ENCODE peak calls at places on chromosome 12, in four cellular contexts. U, S, K and V are unnamed samples.

GRCh38 chr12:15550778-15551177 is 228.5 kb downstream of the PTPRO start:
- DNase-seq in U (no peak), S (no peak), K (no peak), V (no peak)

GRCh38 chr12:52521581-52522266 is 1.5 kb upstream of the KRT5 start:
- DNase-seq in U (no peak), S (no peak), K (no peak), V (no peak)

GRCh38 chr12:38124247-38125012 is 192.1 kb upstream of the ALG10B start:
- DNase-seq in U (no peak), S (no peak), K (peak), V (no peak)

GRCh38 chr12:4809449-4810218 is 89.4 kb downstream of the GALNT8 start:
- DNase-seq in U (peak), S (no peak), K (no peak), V (no peak)

GRCh38 chr12:106773286-106773685 is 1.2 kb upstream of the RIC8B start:
- DNase-seq in U (no peak), S (no peak), K (peak), V (no peak)

GRCh38 chr12:123483602-123484273 is 25.8 kb downstream of the SNRNP35 start:
- DNase-seq in U (peak), S (no peak), K (no peak), V (peak)

GRCh38 chr12:54993181-54993835 is 8.7 kb upstream of the TESPA1 start:
- DNase-seq in U (peak), S (no peak), K (peak), V (peak)

GRCh38 chr12:8045952-8046944 is 13.7 kb downstream of the FOXJ2 start:
- DNase-seq in U (peak), S (peak), K (peak), V (peak)

GRCh38 chr12:116247377-116247776 is 30.1 kb downstream of the MED13L start:
- DNase-seq in U (no peak), S (no peak), K (no peak), V (no peak)

GRCh38 chr12:124768462-124769165 is 95.0 kb downstream of the SCARB1 start:
- DNase-seq in U (no peak), S (no peak), K (no peak), V (no peak)

GRCh38 chr12:126784328-126784921 is 1482.5 kb upstream of the TMEM132C start:
- DNase-seq in U (peak), S (peak), K (peak), V (peak)

DNA sequence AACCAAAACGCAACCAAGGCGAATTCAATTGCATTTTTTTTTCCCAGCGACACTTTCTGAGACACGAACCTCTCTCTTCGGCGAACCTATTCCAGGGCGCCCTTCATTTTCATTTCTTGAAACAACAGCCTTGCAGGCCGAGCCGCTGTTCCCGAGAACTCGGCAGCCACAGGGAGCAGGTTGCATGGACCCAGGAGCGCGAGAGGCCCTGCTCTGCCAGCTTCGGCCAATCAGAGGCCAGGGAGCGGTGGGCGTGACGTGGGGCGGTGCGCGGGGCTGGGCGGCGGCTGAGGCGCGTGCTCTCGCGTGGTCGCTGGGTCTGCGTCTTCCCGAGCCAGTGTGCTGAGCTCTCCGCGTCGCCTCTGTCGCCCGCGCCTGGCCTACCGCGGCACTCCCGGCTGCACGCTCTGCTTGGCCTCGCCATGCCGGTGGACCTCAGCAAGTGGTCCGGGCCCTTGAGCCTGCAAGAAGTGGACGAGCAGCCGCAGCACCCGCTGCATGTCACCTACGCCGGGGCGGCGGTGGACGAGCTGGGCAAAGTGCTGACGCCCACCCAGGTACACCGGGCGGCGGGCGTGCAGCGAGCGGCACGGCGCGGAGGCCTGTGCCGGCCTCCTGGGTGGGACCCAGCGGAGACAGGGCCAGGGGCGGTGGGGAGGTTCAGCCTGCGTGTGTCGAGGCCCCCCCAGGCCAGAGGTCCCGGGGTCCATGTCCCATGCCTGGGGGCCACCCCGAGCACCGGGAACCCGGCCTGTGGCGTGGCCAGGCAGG is at the start of gene PEBP1:
- DNase-seq in U (peak), S (peak), K (peak), V (peak)
- TF ChIP-seq CTCF in U (no peak), S (no peak), K (no peak), V (no peak)

DNA sequence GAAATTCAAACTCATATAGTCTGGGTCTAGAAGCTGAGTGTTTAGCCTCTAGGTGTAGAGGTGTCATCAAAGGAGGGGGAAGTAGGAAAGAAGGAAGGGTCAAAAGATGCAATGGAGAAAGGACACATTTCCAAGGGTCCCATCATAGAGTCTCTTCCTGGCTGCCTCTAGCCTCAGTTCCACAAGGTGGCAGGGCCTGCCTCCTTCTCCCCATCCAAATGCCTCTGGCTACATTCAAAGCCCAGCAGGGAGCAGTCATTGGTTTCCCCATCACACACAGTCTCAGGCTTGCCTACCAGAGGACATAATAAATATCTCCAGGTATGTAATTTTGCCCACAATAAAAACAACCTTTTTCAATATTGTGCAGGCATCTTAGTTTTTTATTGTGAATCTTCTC is 2.1 kb upstream of the CCT2 start:
- DNase-seq in U (no peak), S (no peak), K (peak), V (peak)
- TF ChIP-seq CTCF in U (no peak), S (no peak), K (no peak), V (peak)

GRCh38 chr12:91178139-91178561 is 4.5 kb downstream of the DCN start:
- DNase-seq in U (no peak), S (no peak), K (no peak), V (no peak)
- TF ChIP-seq CTCF in U (no peak), S (peak), K (peak), V (peak)

GRCh38 chr12:39807043-39807442 is 187.4 kb upstream of the ABCD2 start:
- DNase-seq in U (no peak), S (no peak), K (no peak), V (peak)
- TF ChIP-seq CTCF in U (no peak), S (no peak), K (peak), V (peak)

DNA sequence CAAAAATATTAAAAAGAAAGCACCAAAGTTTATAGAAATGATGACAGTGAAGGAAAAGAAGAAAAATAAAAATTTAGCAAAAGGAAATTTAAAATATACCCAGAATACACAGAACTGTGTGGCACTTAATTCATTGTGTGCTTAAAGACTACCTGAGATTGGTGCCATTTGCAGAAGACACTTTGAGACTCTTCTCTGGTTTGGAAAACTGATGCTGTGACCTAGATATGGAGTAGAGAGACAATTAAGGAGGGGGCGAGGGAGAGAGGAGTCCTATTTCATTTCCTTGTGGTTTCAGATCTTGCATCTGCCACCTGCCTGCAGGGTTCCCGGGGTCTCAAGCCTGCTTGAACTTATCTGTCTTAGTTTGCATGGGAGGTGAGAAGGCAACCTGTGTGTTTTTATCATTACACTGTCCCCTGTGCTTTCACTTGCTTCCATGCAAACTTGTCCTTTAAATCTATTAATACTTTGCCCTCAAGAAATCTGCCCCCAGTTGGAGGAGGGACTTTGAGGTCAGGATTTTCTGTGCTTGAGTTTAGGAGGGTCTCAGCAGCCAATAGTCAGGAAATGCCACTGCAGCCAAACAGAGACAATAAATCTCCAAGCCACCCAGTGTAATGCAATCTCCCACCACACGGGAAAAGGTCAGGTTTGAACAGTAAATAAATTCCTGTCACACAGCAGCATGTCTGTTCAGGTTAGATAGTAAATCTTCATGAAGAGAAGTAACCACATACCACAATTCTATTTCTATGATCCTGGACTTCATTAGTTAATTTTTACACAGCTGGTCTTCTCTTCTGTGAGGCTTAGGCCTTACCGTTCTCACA is 119.4 kb downstream of the CAND1 start:
- DNase-seq in U (no peak), S (no peak), K (no peak), V (peak)
- TF ChIP-seq CTCF in U (no peak), S (no peak), K (peak), V (peak)

DNA sequence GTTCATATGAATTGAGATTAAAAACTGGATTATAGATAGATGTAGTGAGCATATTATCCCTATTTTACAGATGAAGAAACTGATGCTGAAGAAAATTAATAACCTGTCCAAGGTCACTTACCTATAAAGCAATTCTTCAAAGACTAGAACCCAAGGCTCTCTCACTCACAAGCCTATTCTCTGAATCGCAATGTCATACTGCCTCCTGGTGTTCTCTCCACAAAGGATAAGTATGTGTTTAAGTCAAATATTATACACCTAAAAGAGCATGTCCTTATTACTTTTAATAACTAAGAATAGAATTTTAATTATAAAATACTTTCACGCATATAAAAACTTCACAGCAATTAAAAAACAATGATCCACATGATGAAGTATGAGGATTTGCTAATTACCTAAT is 721.3 kb upstream of the USP15 start:
- DNase-seq in U (no peak), S (no peak), K (peak), V (peak)
- TF ChIP-seq CTCF in U (no peak), S (no peak), K (no peak), V (peak)

GRCh38 chr12:51190820-51191219 is 17.9 kb upstream of the TFCP2 start:
- DNase-seq in U (no peak), S (no peak), K (no peak), V (no peak)

GRCh38 chr12:51195841-51196240 is 22.0 kb downstream of the POU6F1 start:
- DNase-seq in U (no peak), S (no peak), K (no peak), V (no peak)

GRCh38 chr12:51189790-51190355 is 16.9 kb upstream of the TFCP2 start:
- DNase-seq in U (peak), S (no peak), K (no peak), V (peak)

GRCh38 chr12:51191516-51192283 is 18.8 kb upstream of the TFCP2 start:
- DNase-seq in U (no peak), S (no peak), K (no peak), V (no peak)

GRCh38 chr12:51192284-51192671 is 19.3 kb upstream of the TFCP2 start:
- DNase-seq in U (no peak), S (no peak), K (no peak), V (no peak)
- TF ChIP-seq CTCF in U (no peak), S (no peak), K (no peak), V (no peak)

GRCh38 chr12:12890815-12891645 is at the start of gene GPRC5A:
- DNase-seq in U (peak), S (peak), K (peak), V (no peak)
- TF ChIP-seq CTCF in U (peak), S (no peak), K (no peak), V (no peak)

GRCh38 chr12:130398089-130398848 is 60.6 kb downstream of the PIWIL1 start:
- DNase-seq in U (no peak), S (no peak), K (no peak), V (no peak)

GRCh38 chr12:130405332-130405731 is 67.6 kb downstream of the PIWIL1 start:
- DNase-seq in U (no peak), S (no peak), K (no peak), V (no peak)

GRCh38 chr12:130396667-130397066 is 59.0 kb downstream of the PIWIL1 start:
- DNase-seq in U (no peak), S (no peak), K (no peak), V (no peak)

GRCh38 chr12:130401703-130402102 is 64.0 kb downstream of the PIWIL1 start:
- DNase-seq in U (no peak), S (no peak), K (no peak), V (no peak)
- TF ChIP-seq CTCF in U (no peak), S (peak), K (no peak), V (no peak)